ENCODE peak calls at places on chromosome 1, in seven cellular contexts. S is CD14-positive monocyte, J is GM04504, H is choroid plexus epithelial cell, B is HFF-Myc, O is memory B cell, P is HT-29. Q is an unnamed sample.

GRCh38 chr1:51840743-51841461 is 37.6 kb downstream of the NRDC start:
- DNase-seq in S (no peak), J (no peak), H (no peak), B (no peak), O (no peak), P (no peak), Q (no peak)

GRCh38 chr1:20661235-20662109 is at the start of gene DDOST:
- DNase-seq in S (peak; percentile 95), J (peak; percentile 96), H (peak; percentile 98), B (peak; percentile 94), O (peak; percentile 75), P (peak; percentile 97), Q (peak; percentile 98)

GRCh38 chr1:244349103-244349531 is 102.6 kb downstream of the ADSS2 start:
- DNase-seq in S (peak; percentile 60), J (peak; percentile 67), H (peak; percentile 92), B (peak; percentile 81), O (no peak), P (no peak), Q (no peak)

GRCh38 chr1:55526716-55527115 is 311.6 kb upstream of the USP24 start:
- DNase-seq in S (no peak), J (no peak), H (no peak), B (no peak), O (no peak), P (no peak), Q (no peak)

GRCh38 chr1:53585116-53585515 is 125.9 kb downstream of the DMRTB1 start:
- DNase-seq in S (no peak), J (no peak), H (peak; percentile 93), B (no peak), O (no peak), P (no peak), Q (peak; percentile 23)

GRCh38 chr1:3536796-3537195 is 74.5 kb downstream of the MEGF6 start:
- DNase-seq in S (no peak), J (no peak), H (no peak), B (no peak), O (no peak), P (no peak), Q (no peak)

GRCh38 chr1:17886838-17887441 is 131.8 kb downstream of the ACTL8 start:
- DNase-seq in S (no peak), J (no peak), H (no peak), B (no peak), O (no peak), P (no peak), Q (no peak)

GRCh38 chr1:64072089-64072835 is 131.2 kb upstream of the UBE2U start:
- DNase-seq in S (no peak), J (no peak), H (peak; percentile 52), B (no peak), O (no peak), P (no peak), Q (no peak)

GRCh38 chr1:64923294-64923718 is 43.0 kb downstream of the JAK1 start:
- DNase-seq in S (no peak), J (no peak), H (no peak), B (no peak), O (no peak), P (no peak), Q (no peak)

GRCh38 chr1:65108025-65108692 is 39.8 kb upstream of the AK4 start:
- DNase-seq in S (no peak), J (no peak), H (no peak), B (no peak), O (no peak), P (peak; percentile 72), Q (no peak)

GRCh38 chr1:220727523-220727922 is 20.6 kb upstream of the MTARC2 start:
- DNase-seq in S (no peak), J (no peak), H (no peak), B (no peak), O (no peak), P (no peak), Q (no peak)